ENCODE peak calls at places on chromosome 4, in eight cellular contexts. J, F, W, E, R, K, I and Q are unnamed samples.
A peak's percentile ranks its signal among the peaks of the same experiment; 100 is the strongest.

GRCh38 chr4:159655547-159655946 is 552.7 kb downstream of the RAPGEF2 start:
- DNase-seq in J (no peak), F (peak; percentile 1), W (no peak), E (no peak), R (peak; percentile 98), K (no peak), I (no peak), Q (no peak)

GRCh38 chr4:55854132-55854531 is 684 bp downstream of the EXOC1 start:
- DNase-seq in J (no peak), F (no peak), W (no peak), E (no peak), R (no peak), K (no peak), I (no peak), Q (no peak)

GRCh38 chr4:43251760-43252317 is 359.3 kb downstream of the GRXCR1 start:
- DNase-seq in J (no peak), F (no peak), W (no peak), E (no peak), R (no peak), K (no peak), I (no peak), Q (peak; percentile 70)

GRCh38 chr4:101075536-101075935 is 271.8 kb downstream of the PPP3CA start:
- DNase-seq in J (no peak), F (no peak), W (no peak), E (no peak), R (no peak), K (no peak), I (no peak), Q (no peak)

GRCh38 chr4:103011378-103012025 is 8.0 kb downstream of the SLC9B1 start:
- DNase-seq in J (no peak), F (no peak), W (no peak), E (no peak), R (peak; percentile 95), K (peak; percentile 53), I (no peak), Q (no peak)

GRCh38 chr4:53273726-53274125 is 92.1 kb downstream of the SCFD2 start:
- DNase-seq in J (no peak), F (no peak), W (no peak), E (no peak), R (peak; percentile 14), K (no peak), I (no peak), Q (no peak)

GRCh38 chr4:112523764-112524505 is 8.0 kb upstream of the NEUROG2 start:
- DNase-seq in J (peak; percentile 53), F (peak; percentile 70), W (peak; percentile 23), E (peak; percentile 54), R (no peak), K (peak; percentile 73), I (peak; percentile 66), Q (peak; percentile 81)

GRCh38 chr4:108709722-108710121 is 53.1 kb downstream of the ETNPPL start:
- DNase-seq in J (no peak), F (no peak), W (no peak), E (no peak), R (no peak), K (no peak), I (no peak), Q (no peak)

GRCh38 chr4:924107-925096 is 7.7 kb downstream of the GAK start:
- DNase-seq in J (no peak), F (no peak), W (no peak), E (no peak), R (peak; percentile 51), K (no peak), I (no peak), Q (no peak)

GRCh38 chr4:8759987-8760386 is 111.7 kb downstream of the HMX1 start:
- DNase-seq in J (no peak), F (no peak), W (no peak), E (no peak), R (no peak), K (no peak), I (no peak), Q (no peak)

GRCh38 chr4:78634011-78634664 is 82.6 kb downstream of the ANXA3 start:
- DNase-seq in J (no peak), F (no peak), W (no peak), E (no peak), R (no peak), K (no peak), I (no peak), Q (no peak)

GRCh38 chr4:36026348-36026747 is 218.0 kb downstream of the ARAP2 start:
- DNase-seq in J (no peak), F (no peak), W (no peak), E (no peak), R (no peak), K (no peak), I (no peak), Q (no peak)

GRCh38 chr4:154126276-154126675 is 337.4 kb upstream of the SFRP2 start:
- DNase-seq in J (no peak), F (no peak), W (no peak), E (no peak), R (peak; percentile 15), K (no peak), I (no peak), Q (no peak)

GRCh38 chr4:24625091-24625490 is 40.7 kb upstream of the DHX15 start:
- DNase-seq in J (no peak), F (no peak), W (no peak), E (no peak), R (peak; percentile 60), K (no peak), I (no peak), Q (no peak)

GRCh38 chr4:36039031-36039430 is 205.3 kb downstream of the ARAP2 start:
- DNase-seq in J (no peak), F (no peak), W (no peak), E (no peak), R (no peak), K (peak; percentile 27), I (no peak), Q (no peak)

GRCh38 chr4:1177274-1178141 is 5.1 kb upstream of the SPON2 start:
- DNase-seq in J (no peak), F (peak; percentile 89), W (peak; percentile 27), E (no peak), R (peak; percentile 61), K (peak; percentile 54), I (no peak), Q (no peak)

GRCh38 chr4:78410651-78411050 is 140.9 kb upstream of the ANXA3 start:
- DNase-seq in J (no peak), F (no peak), W (no peak), E (no peak), R (no peak), K (no peak), I (no peak), Q (no peak)

GRCh38 chr4:118158946-118159345 is 124.7 kb downstream of the NDST3 start:
- DNase-seq in J (no peak), F (no peak), W (no peak), E (no peak), R (no peak), K (no peak), I (no peak), Q (no peak)

GRCh38 chr4:81031389-81032173 is 1.1 kb downstream of the BMP3 start:
- DNase-seq in J (no peak), F (no peak), W (no peak), E (no peak), R (no peak), K (peak; percentile 32), I (peak; percentile 8), Q (no peak)

GRCh38 chr4:77697860-77698599 is 92.4 kb downstream of the CXCL13 start:
- DNase-seq in J (no peak), F (peak; percentile 59), W (no peak), E (peak; percentile 62), R (peak; percentile 66), K (peak; percentile 63), I (peak; percentile 49), Q (peak; percentile 27)